ENCODE peak calls at places on chromosomes 7 and 10, in four cellular contexts. Z, G, W and F are unnamed samples.

GRCh38 chr10:86968994-86969355 is 693 bp downstream of the ADIRF start:
- DNase-seq in W (no peak), Z (no peak), G (no peak), F (no peak)

GRCh38 chr10:82206831-82207230 is 331.8 kb downstream of the NRG3 start:
- DNase-seq in W (no peak), Z (no peak), G (no peak), F (no peak)

GRCh38 chr7:26633557-26633956 is 230.8 kb downstream of the SKAP2 start:
- DNase-seq in W (no peak), G (no peak), Z (no peak), F (no peak)

GRCh38 chr10:79184141-79184625 is 115.4 kb downstream of the ZMIZ1 start:
- DNase-seq in W (peak), G (peak), Z (no peak), F (no peak)

GRCh38 chr7:17524746-17525145 is 226.3 kb downstream of the AHR start:
- DNase-seq in W (peak), G (no peak), Z (no peak), F (no peak)

GRCh38 chr10:62076872-62077271 is 175.4 kb downstream of the ARID5B start:
- DNase-seq in G (no peak), W (peak), Z (no peak), F (peak)

GRCh38 chr7:129617178-129617577 is 5.7 kb downstream of the NRF1 start:
- DNase-seq in Z (no peak), W (no peak), G (no peak), F (no peak)

GRCh38 chr7:88044069-88044468 is 110.0 kb downstream of the ADAM22 start:
- DNase-seq in Z (no peak), W (no peak), G (peak), F (no peak)

GRCh38 chr10:111221682-111222470 is 145.0 kb downstream of the ADRA2A start:
- DNase-seq in G (no peak), Z (no peak), W (no peak), F (no peak)

GRCh38 chr10:90306187-90306586 is 551.7 kb downstream of the HTR7 start:
- DNase-seq in W (peak), Z (no peak), G (no peak), F (no peak)

GRCh38 chr7:140062118-140062527 is 628 bp downstream of the PARP12 start:
- DNase-seq in Z (no peak), G (no peak), W (no peak), F (no peak)

GRCh38 chr10:101050206-101051069 is 11.4 kb upstream of the KAZALD1 start:
- DNase-seq in Z (peak), W (peak), G (peak), F (no peak)

GRCh38 chr10:72946963-72947362 is 7.6 kb downstream of the PLA2G12B start:
- DNase-seq in W (no peak), G (no peak), Z (no peak), F (no peak)

GRCh38 chr10:90420637-90421318 is 437.1 kb downstream of the HTR7 start:
- DNase-seq in Z (no peak), W (no peak), G (no peak), F (no peak)

GRCh38 chr7:77538186-77538907 is 1.3 kb downstream of the PTPN12 start:
- DNase-seq in W (peak), Z (peak), G (peak), F (peak)

GRCh38 chr10:127447197-127447596 is 101.9 kb upstream of the NPS start:
- DNase-seq in W (no peak), G (no peak), Z (no peak), F (no peak)

GRCh38 chr10:3622427-3622826 is 162.6 kb downstream of the KLF6 start:
- DNase-seq in W (no peak), Z (no peak), G (no peak), F (no peak)

GRCh38 chr7:54697659-54698186 is 61.3 kb downstream of the SEC61G start:
- DNase-seq in W (no peak), Z (no peak), G (peak), F (no peak)

GRCh38 chr10:310976-311639 is 175.9 kb downstream of the ZMYND11 start:
- DNase-seq in Z (no peak), W (peak), G (no peak), F (no peak)

GRCh38 chr7:120272896-120273475 is at the start of gene KCND2:
- DNase-seq in Z (peak), W (peak), G (peak), F (no peak)

GRCh38 chr7:123635551-123636359 is 19.9 kb upstream of the LMOD2 start:
- DNase-seq in W (peak), Z (peak), G (peak), F (no peak)

GRCh38 chr7:157973971-157974677 is 613.5 kb downstream of the PTPRN2 start:
- DNase-seq in G (no peak), Z (no peak), W (no peak), F (no peak)
- H2AFZ ChIP-seq in G (no peak), Z (no peak), W (no peak), F (no peak)

GRCh38 chr7:94223375-94224084 is 171.2 kb upstream of the COL1A2 start:
- DNase-seq in Z (peak), G (no peak), W (peak), F (no peak)
- TF ChIP-seq CTCF in Z (peak), G (peak), W (peak), F (peak)

GRCh38 chr7:23403970-23404369 is 66.3 kb downstream of the IGF2BP3 start:
- DNase-seq in W (no peak), Z (no peak), G (no peak), F (no peak)
- H2AFZ ChIP-seq in W (no peak), Z (no peak), G (no peak), F (no peak)

DNA sequence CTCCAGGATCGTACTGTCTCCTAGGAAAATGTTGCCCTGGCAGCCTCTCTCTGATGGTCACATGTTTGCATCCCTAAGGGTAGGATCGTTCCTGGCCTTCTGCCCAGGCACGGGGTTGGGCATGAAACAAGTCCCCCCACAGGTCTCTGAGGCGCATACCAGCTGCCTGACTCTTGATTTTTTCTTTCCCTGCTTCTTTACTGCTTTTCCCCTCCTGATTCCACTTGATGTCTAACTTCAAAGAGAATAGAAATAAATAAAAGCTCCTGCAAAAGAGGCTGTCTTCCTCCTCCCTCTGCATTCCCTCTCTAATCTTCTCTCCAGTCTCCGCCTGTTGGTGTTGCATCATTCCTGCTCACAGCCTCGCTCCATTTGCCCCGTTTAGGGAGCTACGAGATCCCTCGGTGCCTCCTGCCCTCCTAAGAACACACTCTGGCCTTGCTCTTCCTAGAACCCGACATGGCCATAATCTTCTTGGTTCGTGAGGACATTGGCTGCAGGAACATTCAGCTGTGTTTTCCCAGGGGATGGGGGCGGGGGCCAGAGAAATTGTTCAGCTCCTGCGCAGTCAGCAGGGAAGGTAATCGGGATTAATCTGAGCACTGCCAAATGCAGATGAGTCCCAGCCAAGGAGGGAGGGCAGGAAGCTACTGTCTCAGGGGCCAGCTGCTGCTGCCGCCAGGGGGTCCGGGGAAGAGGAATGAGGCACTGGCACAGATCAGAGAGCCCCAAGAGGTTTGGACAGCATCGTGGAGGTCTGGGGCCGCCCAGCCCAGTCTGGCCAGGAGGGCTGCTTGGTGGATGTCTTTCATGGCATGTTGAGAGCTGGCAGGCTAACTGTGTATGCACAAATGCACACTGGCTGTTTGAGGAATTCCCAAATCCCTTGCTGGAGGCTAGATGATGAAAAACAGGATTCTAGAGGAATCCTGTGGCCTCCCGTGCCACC is 26.1 kb downstream of the LEP start:
- DNase-seq in Z (peak), G (peak), W (peak), F (peak)
- TF ChIP-seq CTCF in Z (peak), G (peak), W (no peak), F (no peak)